ENCODE peak calls at places on chromosome 7, in seven cellular contexts. B is naive thymus-derived CD4-positive, alpha-beta T cell; O is thoracic aorta; A is BE2C; I is heart left ventricle; T is adipocyte; L is psoas muscle. S is an unnamed sample.
A peak's percentile ranks its signal among the peaks of the same experiment; 100 is the strongest.

GRCh38 chr7:128103498-128104108 is 72.4 kb upstream of the LRRC4 start:
- DNase-seq in A (no peak), I (peak; percentile 59), B (no peak), T (peak; percentile 16), O (no peak), L (peak; percentile 70), S (peak; percentile 28)

GRCh38 chr7:27663989-27664331 is 1.3 kb upstream of the HIBADH start:
- DNase-seq in I (no peak), O (no peak), B (no peak), T (no peak), L (no peak), A (no peak), S (no peak)

GRCh38 chr7:148661471-148661870 is 37.2 kb upstream of the CUL1 start:
- DNase-seq in T (no peak), A (no peak), L (no peak), B (no peak), I (no peak), O (no peak), S (no peak)

GRCh38 chr7:51316666-51317581 is at the start of gene COBL:
- DNase-seq in I (peak; percentile 35), T (no peak), L (peak; percentile 65), O (no peak), A (no peak), B (no peak), S (no peak)

GRCh38 chr7:131652934-131653333 is 96.5 kb upstream of the PODXL start:
- DNase-seq in I (no peak), A (no peak), O (no peak), L (no peak), T (no peak), B (no peak), S (no peak)

GRCh38 chr7:33373195-33373594 is 243.8 kb downstream of the BBS9 start:
- DNase-seq in I (no peak), O (no peak), B (no peak), L (no peak), A (no peak), T (no peak), S (no peak)

GRCh38 chr7:138460176-138460648 is at the start of gene TRIM24:
- DNase-seq in I (peak; percentile 97), O (peak; percentile 84), T (no peak), A (peak; percentile 98), L (peak; percentile 99), B (peak; percentile 90), S (no peak)

GRCh38 chr7:12683678-12684077 is 3.8 kb upstream of the ARL4A start:
- DNase-seq in A (no peak), T (peak; percentile 67), O (no peak), B (no peak), L (no peak), I (no peak), S (peak; percentile 44)

GRCh38 chr7:153887756-153888591 is 164.2 kb upstream of the DPP6 start:
- DNase-seq in T (no peak), I (no peak), B (no peak), L (no peak), A (peak; percentile 11), O (no peak), S (no peak)

GRCh38 chr7:77698042-77698625 is 1.9 kb downstream of the RSBN1L start:
- DNase-seq in O (no peak), T (peak; percentile 32), I (no peak), L (no peak), B (no peak), A (no peak), S (peak; percentile 23)

GRCh38 chr7:66076459-66077329 is 1.1 kb downstream of the ASL start:
- DNase-seq in I (no peak), O (no peak), B (no peak), L (no peak), T (no peak), A (no peak), S (no peak)

GRCh38 chr7:44177570-44178131 is 11.6 kb downstream of the GCK start:
- DNase-seq in I (no peak), O (no peak), A (peak; percentile 43), T (peak; percentile 52), B (no peak), L (no peak), S (no peak)

GRCh38 chr7:107103369-107103768 is 58.9 kb downstream of the PRKAR2B start:
- DNase-seq in I (no peak), A (peak; percentile 81), L (no peak), O (no peak), B (no peak), T (peak; percentile 20), S (peak; percentile 65)

GRCh38 chr7:34493752-34494151 is 164.3 kb upstream of the NPSR1 start:
- DNase-seq in O (no peak), A (no peak), L (no peak), B (no peak), I (no peak), T (no peak), S (no peak)

GRCh38 chr7:100835903-100836811 is 8.8 kb upstream of the EPHB4 start:
- DNase-seq in L (peak; percentile 62), O (no peak), T (no peak), A (no peak), B (no peak), I (peak; percentile 80), S (peak; percentile 87)

GRCh38 chr7:29337628-29338116 is 143.1 kb downstream of the CHN2 start:
- DNase-seq in L (no peak), T (no peak), O (no peak), A (no peak), B (peak; percentile 28), I (no peak), S (no peak)

GRCh38 chr7:7861211-7861633 is 107.4 kb upstream of the GLCCI1 start:
- DNase-seq in L (no peak), O (no peak), A (no peak), T (peak; percentile 27), I (no peak), B (no peak), S (peak; percentile 96)

GRCh38 chr7:36275735-36276284 is 113.9 kb upstream of the ANLN start:
- DNase-seq in A (no peak), B (no peak), O (no peak), L (no peak), T (no peak), I (no peak), S (no peak)

GRCh38 chr7:128145191-128145590 is 95.9 kb upstream of the LEP start:
- DNase-seq in I (no peak), O (no peak), B (no peak), L (no peak), A (no peak), T (no peak), S (no peak)

GRCh38 chr7:115217373-115217772 is 295.5 kb downstream of the MDFIC start:
- DNase-seq in T (peak; percentile 32), L (no peak), I (no peak), B (no peak), O (no peak), A (no peak), S (peak; percentile 22)

GRCh38 chr7:27051451-27051850 is 44.3 kb downstream of the HOXA1 start:
- DNase-seq in B (no peak), I (no peak), O (no peak), A (no peak), L (no peak), T (no peak), S (no peak)

GRCh38 chr7:117975436-117975835 is 102.2 kb upstream of the CTTNBP2 start:
- DNase-seq in B (no peak), L (no peak), I (no peak), T (no peak), A (no peak), O (no peak), S (peak; percentile 10)

GRCh38 chr7:50307368-50308012 is 3.0 kb downstream of the IKZF1 start:
- DNase-seq in I (no peak), L (no peak), A (no peak), T (no peak), B (peak; percentile 75), O (no peak), S (no peak)
- H3K4me1 ChIP-seq in I (no peaks in the 10 kb centered on the region), L (peaks cover 3% of the 10 kb centered on the region), A (no peaks in the 10 kb centered on the region), T (no peaks in the 10 kb centered on the region), B (peaks cover 26% of the 10 kb centered on the region), O (no peaks in the 10 kb centered on the region), S (no peaks in the 10 kb centered on the region)

GRCh38 chr7:101927389-101928306 is 110.2 kb downstream of the CUX1 start:
- DNase-seq in B (no peak), L (no peak), A (no peak), I (peak; percentile 46), T (no peak), O (no peak), S (peak; percentile 55)
- H3K4me1 ChIP-seq in B (no peaks in the 10 kb centered on the region), L (peaks cover 30% of the 10 kb centered on the region), A (no peaks in the 10 kb centered on the region), I (peaks cover 23% of the 10 kb centered on the region), T (no peaks in the 10 kb centered on the region), O (peaks cover 23% of the 10 kb centered on the region), S (peaks cover 5% of the 10 kb centered on the region)

DNA sequence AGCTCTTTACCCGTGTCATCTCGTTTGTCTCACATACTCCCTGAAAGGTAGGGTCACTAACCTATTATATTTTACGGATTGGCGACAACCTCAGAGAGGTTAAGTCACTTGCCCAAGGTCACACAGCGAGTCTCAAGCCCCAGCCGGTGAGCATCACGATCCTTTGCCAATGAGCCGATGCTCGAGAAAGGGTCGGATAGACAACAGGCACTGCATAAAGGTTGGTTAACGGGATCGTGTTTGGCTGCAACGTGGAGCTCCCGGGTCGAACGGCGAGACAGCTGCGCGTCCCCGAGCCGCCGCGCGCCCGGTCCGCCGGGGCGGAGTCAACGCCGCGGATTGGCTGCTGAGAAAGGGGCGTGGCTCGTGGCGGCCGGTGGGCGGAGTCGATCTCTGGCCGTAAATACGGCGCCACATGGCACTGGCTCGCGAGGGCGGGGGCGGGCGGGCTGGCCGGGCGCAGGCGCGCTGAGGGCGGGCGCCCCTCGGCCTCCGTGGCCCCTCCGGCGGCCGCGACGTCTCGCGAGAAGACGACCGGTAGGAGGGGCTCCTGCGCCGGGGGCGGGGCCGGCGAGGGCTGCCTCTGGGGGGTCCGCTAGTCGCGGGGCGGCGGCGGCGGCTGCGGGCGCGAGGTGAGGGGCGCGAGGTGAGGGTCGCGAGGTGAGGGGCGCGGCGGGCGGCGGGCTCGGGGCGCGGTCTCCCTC is at the start of gene CHST12:
- DNase-seq in I (peak; percentile 95), B (peak; percentile 92), L (peak; percentile 97), A (peak; percentile 97), O (peak; percentile 72), T (peak; percentile 98), S (peak; percentile 94)
- H3K4me1 ChIP-seq in I (peaks cover 26% of the 10 kb centered on the region), B (peaks cover 23% of the 10 kb centered on the region), L (peaks cover 26% of the 10 kb centered on the region), A (peaks cover 13% of the 10 kb centered on the region), O (peaks cover 17% of the 10 kb centered on the region), T (peaks cover 40% of the 10 kb centered on the region), S (peaks cover 24% of the 10 kb centered on the region)

DNA sequence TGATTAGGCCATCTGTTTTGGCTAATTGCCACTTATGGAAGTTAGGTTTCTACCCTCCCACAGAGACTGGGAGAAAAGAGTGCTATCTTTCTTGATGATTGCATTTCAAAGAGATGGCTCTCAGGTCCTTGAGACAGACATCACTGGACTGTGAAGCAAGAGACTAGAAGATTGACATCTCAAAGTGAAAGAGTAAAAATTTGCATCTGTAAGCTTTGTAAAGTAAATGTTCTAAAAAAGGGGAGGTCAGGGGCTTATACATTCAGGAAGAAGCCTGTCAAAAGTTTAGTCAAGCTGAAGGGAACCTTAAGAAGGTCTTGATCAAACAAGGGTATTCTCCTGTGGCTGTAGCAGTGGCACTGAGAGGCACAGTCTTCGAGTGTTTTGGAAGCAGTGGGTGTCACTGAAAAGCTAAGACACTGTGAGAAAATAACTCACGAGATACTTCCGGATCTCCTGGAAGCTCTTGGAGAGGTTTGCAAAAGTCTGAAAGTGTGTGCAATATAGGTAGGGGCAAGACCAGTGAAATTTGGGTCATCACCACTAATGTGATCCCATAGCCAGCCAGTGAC is 342.1 kb downstream of the PHF14 start:
- DNase-seq in A (no peak), T (no peak), B (no peak), I (no peak), O (no peak), L (no peak), S (no peak)
- H3K4me1 ChIP-seq in A (peaks cover 2% of the 10 kb centered on the region), T (peaks cover 11% of the 10 kb centered on the region), B (no peaks in the 10 kb centered on the region), I (no peaks in the 10 kb centered on the region), O (no peaks in the 10 kb centered on the region), L (no peaks in the 10 kb centered on the region), S (no peaks in the 10 kb centered on the region)

S was measured in endothelial cell of umbilical vein.